ENCODE peak calls at places on chromosomes 7 and 10, in ten cellular contexts. H is body of pancreas, S is lower lobe of right lung, Y is cardiac fibroblast, J is astrocyte of the spinal cord, C is GM12865, P is fibroblast of mammary gland, B is fibroblast of lung, Q is cardiac muscle cell, G is psoas muscle. E is an unnamed sample.

GRCh38 chr10:3764626-3765375 is 20.2 kb downstream of the KLF6 start:
- DNase-seq in H (no peak), S (no peak), Y (no peak), J (no peak), C (peak), P (no peak), B (no peak), Q (no peak), G (no peak), E (no peak)

GRCh38 chr7:79877874-79878465 is 256.7 kb upstream of the GNAI1 start:
- DNase-seq in H (no peak), S (no peak), Y (no peak), J (no peak), C (no peak), P (no peak), B (no peak), Q (no peak), G (no peak), E (no peak)

GRCh38 chr10:21413680-21414079 is 111.8 kb downstream of the SKIDA1 start:
- DNase-seq in H (no peak), S (no peak), Y (no peak), J (no peak), C (no peak), P (no peak), B (no peak), Q (no peak), G (no peak), E (no peak)

GRCh38 chr10:73110345-73110849 is at the start of gene NUDT13:
- DNase-seq in H (peak), S (peak), Y (peak), J (peak), C (peak), P (peak), B (peak), Q (peak), G (peak), E (peak)

GRCh38 chr10:103609231-103610082 is 116.0 kb downstream of the NEURL1 start:
- DNase-seq in H (no peak), S (no peak), Y (no peak), J (no peak), C (no peak), P (no peak), B (no peak), Q (no peak), G (no peak), E (no peak)

GRCh38 chr7:127692200-127692599 is 40.2 kb downstream of the SND1 start:
- DNase-seq in H (no peak), S (no peak), Y (no peak), J (no peak), C (peak), P (no peak), B (no peak), Q (no peak), G (no peak), E (peak)

GRCh38 chr7:66183700-66184099 is 21.4 kb upstream of the TPST1 start:
- DNase-seq in H (no peak), S (no peak), Y (peak), J (peak), C (no peak), P (peak), B (peak), Q (peak), G (no peak), E (no peak)

GRCh38 chr10:85741626-85742300 is 624.8 kb downstream of the GRID1 start:
- DNase-seq in H (no peak), S (no peak), Y (no peak), J (no peak), C (peak), P (no peak), B (no peak), Q (no peak), G (no peak), E (peak)

GRCh38 chr7:1688542-1688941 is 18.5 kb downstream of the ELFN1 start:
- DNase-seq in H (no peak), S (no peak), Y (no peak), J (no peak), C (no peak), P (no peak), B (no peak), Q (no peak), G (no peak), E (no peak)

GRCh38 chr7:157302314-157302711 is 34.5 kb upstream of the DNAJB6 start:
- DNase-seq in H (peak), S (peak), Y (no peak), J (peak), C (peak), P (no peak), B (no peak), Q (no peak), G (peak), E (peak)

GRCh38 chr10:85919358-85920022 is 447.1 kb downstream of the GRID1 start:
- DNase-seq in H (no peak), S (no peak), Y (no peak), J (no peak), C (no peak), P (no peak), B (no peak), Q (no peak), G (no peak), E (no peak)

GRCh38 chr7:133054167-133054840 is 27.6 kb downstream of the CHCHD3 start:
- DNase-seq in H (no peak), S (no peak), Y (peak), J (peak), C (no peak), P (peak), B (peak), Q (no peak), G (no peak), E (no peak)

GRCh38 chr7:129840757-129841156 is 112.0 kb downstream of the UBE2H start:
- DNase-seq in H (no peak), S (no peak), Y (peak), J (peak), C (no peak), P (no peak), B (no peak), Q (peak), G (no peak), E (no peak)

GRCh38 chr7:157556339-157556944 is 219.6 kb downstream of the DNAJB6 start:
- DNase-seq in H (no peak), S (no peak), Y (no peak), J (no peak), C (no peak), P (no peak), B (no peak), Q (no peak), G (no peak), E (no peak)

GRCh38 chr10:70354566-70355233 is 27.7 kb downstream of the LRRC20 start:
- DNase-seq in H (no peak), S (no peak), Y (no peak), J (no peak), C (peak), P (no peak), B (no peak), Q (no peak), G (no peak), E (no peak)

GRCh38 chr7:77917500-77918262 is 119.1 kb downstream of the PHTF2 start:
- DNase-seq in H (peak), S (no peak), Y (no peak), J (no peak), C (no peak), P (no peak), B (no peak), Q (no peak), G (no peak), E (no peak)

GRCh38 chr7:8389898-8390642 is 43.3 kb upstream of the NXPH1 start:
- DNase-seq in H (peak), S (no peak), Y (no peak), J (no peak), C (peak), P (no peak), B (no peak), Q (no peak), G (peak), E (no peak)

GRCh38 chr10:78971094-78971682 is 97.6 kb upstream of the ZMIZ1 start:
- DNase-seq in H (no peak), S (no peak), Y (no peak), J (no peak), C (no peak), P (no peak), B (no peak), Q (no peak), G (no peak), E (no peak)
- TF ChIP-seq CTCF in H (no peak), S (no peak), Y (peak), J (no peak), C (no peak), P (peak), B (peak), Q (peak), G (no peak), E (no peak)

DNA sequence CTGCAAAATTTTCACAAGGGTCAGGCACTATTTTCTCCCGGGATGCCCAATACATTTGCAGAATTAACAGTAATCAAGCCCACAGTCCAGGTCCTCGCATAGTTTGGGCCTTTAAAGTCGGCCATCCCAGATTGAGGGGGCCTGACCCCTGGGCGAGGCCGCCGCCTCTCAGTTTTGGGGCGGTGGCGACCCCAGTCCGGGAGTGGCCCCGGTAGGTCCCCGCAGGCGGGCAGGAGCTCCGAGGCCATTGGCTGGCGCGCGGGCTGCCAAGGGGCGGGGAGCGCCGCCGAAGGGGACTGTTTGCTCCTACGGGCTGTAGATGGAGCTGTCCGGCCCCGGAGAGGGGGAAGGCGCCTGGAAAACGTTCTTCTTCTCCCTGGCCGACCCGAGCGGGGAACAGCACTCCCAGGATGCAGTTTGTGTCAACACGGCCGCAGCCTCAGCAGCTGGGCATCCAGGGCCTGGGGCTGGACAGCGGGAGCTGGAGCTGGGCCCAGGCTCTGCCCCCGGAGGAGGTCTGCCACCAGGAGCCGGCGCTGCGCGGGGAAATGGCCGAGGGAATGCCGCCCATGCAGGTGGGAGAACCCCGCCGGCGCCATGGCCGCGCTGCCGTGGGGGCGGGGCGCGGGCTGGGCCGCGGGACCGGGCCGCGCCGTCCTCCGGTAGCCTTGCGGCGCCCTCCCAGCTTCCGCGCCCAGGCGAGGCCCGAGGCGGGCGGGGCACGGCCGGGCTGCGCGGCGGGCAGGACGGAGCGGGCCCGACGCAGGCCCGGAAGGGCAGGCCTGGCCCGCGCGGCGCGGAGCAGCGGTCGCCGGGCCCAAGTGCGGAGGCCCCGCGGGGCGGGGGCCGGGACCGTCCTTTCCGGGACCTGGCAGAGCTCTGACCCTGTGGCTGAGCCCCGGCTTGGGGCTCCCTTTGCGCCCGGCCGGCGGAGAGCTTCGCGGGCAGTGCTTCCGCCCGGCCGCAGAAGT is at the start of gene ZNF282:
- DNase-seq in H (peak), S (peak), Y (peak), J (peak), C (peak), P (peak), B (peak), Q (peak), G (peak), E (peak)
- TF ChIP-seq CTCF in H (peak), S (peak), Y (peak), J (peak), C (peak), P (peak), B (peak), Q (peak), G (peak), E (peak)

GRCh38 chr7:110007316-110007910 is 1083.5 kb upstream of the LRRN3 start:
- DNase-seq in H (no peak), S (no peak), Y (no peak), J (no peak), C (peak), P (no peak), B (no peak), Q (no peak), G (no peak), E (no peak)

GRCh38 chr7:110001254-110001938 is 1089.5 kb upstream of the LRRN3 start:
- DNase-seq in H (no peak), S (no peak), Y (no peak), J (no peak), C (no peak), P (no peak), B (no peak), Q (no peak), G (no peak), E (no peak)

GRCh38 chr7:109997837-109998236 is 1093.1 kb upstream of the LRRN3 start:
- DNase-seq in H (no peak), S (no peak), Y (no peak), J (no peak), C (no peak), P (no peak), B (no peak), Q (no peak), G (no peak), E (no peak)

GRCh38 chr7:110003827-110004226 is 1087.1 kb upstream of the LRRN3 start:
- DNase-seq in H (no peak), S (no peak), Y (no peak), J (no peak), C (no peak), P (no peak), B (no peak), Q (no peak), G (no peak), E (no peak)
- TF ChIP-seq CTCF in H (no peak), S (no peak), Y (no peak), J (no peak), C (no peak), P (no peak), B (no peak), Q (no peak), G (no peak), E (no peak)

GRCh38 chr7:155007947-155008346 is 5.0 kb upstream of the PAXIP1 start:
- DNase-seq in H (no peak), S (no peak), Y (peak), J (no peak), C (peak), P (peak), B (peak), Q (peak), G (no peak), E (no peak)

GRCh38 chr7:155011081-155011480 is 8.2 kb upstream of the PAXIP1 start:
- DNase-seq in H (no peak), S (no peak), Y (no peak), J (no peak), C (no peak), P (no peak), B (no peak), Q (no peak), G (no peak), E (no peak)

GRCh38 chr7:155009570-155010157 is 6.7 kb upstream of the PAXIP1 start:
- DNase-seq in H (peak), S (no peak), Y (peak), J (no peak), C (peak), P (peak), B (no peak), Q (peak), G (no peak), E (no peak)
- TF ChIP-seq CTCF in H (peak), S (peak), Y (peak), J (peak), C (peak), P (peak), B (peak), Q (peak), G (peak), E (peak)

DNA sequence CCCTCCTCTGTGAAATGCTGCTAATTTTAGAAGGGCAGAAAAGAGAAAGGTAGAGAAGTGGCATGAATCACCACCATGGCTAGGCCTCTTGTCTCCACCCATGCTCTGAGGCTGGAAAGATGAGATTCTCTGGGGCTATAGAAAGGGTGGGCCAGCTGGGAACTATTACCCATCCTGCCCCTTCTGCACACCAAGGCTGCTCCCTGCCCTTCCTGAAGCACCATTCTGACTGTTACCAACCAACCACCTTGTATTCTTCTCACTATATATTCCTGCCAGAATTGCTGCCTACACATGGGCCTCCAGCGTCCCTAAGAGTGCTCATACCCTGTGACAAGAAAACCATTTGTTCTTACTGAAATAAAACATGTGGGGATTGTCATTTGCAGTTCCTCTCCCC is 11.4 kb upstream of the DLX6 start:
- DNase-seq in H (no peak), S (no peak), Y (no peak), J (no peak), C (no peak), P (no peak), B (no peak), Q (no peak), G (no peak), E (no peak)
- TF ChIP-seq CTCF in H (no peak), S (no peak), Y (no peak), J (no peak), C (no peak), P (no peak), B (no peak), Q (no peak), G (no peak), E (no peak)

DNA sequence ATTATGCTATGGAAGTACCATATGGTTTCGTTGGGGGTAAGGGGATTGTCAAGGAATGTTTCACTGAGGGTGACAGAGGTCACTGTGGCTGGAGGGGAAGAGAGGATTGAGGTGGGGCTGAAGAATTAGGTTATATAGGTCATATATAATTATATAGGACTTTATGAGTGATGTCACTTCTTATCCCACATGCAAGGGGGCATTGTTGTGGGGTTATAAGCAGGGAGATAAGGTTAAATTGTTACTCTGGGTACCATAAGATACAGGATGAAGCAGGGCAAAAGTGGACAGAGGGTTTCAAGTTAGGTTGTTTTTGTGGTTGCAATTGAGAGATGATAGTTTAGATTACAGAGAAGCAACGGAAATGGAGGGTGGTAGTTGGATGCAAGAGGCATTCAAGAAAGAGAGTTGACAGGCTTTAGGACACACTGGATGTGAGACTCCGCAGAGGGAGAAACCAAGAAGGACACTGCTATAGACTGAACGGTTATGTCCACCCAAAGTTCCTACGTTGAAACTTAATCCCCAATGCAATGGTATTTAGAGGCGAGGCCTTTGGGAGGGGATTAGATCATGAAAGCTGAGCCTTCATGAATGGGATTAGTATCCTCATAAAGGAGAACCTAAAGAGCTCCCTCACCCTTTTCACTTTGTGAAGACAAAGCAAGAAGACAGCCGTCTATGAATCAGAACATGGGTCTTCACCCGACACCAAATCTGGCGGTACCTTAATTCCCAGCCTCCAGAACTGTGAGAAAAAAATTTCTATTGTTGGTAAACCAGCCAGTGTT is 7.0 kb upstream of the PRR15 start:
- DNase-seq in H (no peak), S (no peak), Y (no peak), J (no peak), C (no peak), P (no peak), B (no peak), Q (no peak), G (no peak), E (no peak)
- TF ChIP-seq CTCF in H (no peak), S (no peak), Y (no peak), J (no peak), C (no peak), P (no peak), B (no peak), Q (no peak), G (no peak), E (no peak)